ENCODE peak calls at places on chromosomes 4 and X, in four cellular contexts. R is uterus, C is testis, P is gastrocnemius medialis. W is an unnamed sample.

GRCh38 chr4:173494013-173494970 is 35.7 kb downstream of the HAND2 start:
- DNase-seq in P (peak), C (peak), R (peak), W (peak)

GRCh38 chrX:153459976-153460375 is 10.4 kb downstream of the HAUS7 start:
- DNase-seq in C (no peak), P (no peak), R (no peak), W (no peak)

GRCh38 chr4:106898621-106899230 is 137.4 kb downstream of the DKK2 start:
- DNase-seq in C (peak), P (no peak), R (no peak), W (no peak)

GRCh38 chr4:173247316-173247715 is 78.7 kb downstream of the GALNT7 start:
- DNase-seq in P (no peak), R (no peak), C (no peak), W (no peak)

GRCh38 chr4:25012671-25013070 is 18.1 kb downstream of the LGI2 start:
- DNase-seq in P (no peak), R (peak), C (no peak), W (no peak)

GRCh38 chr4:20268028-20268427 is 16.3 kb downstream of the SLIT2 start:
- DNase-seq in R (no peak), C (no peak), P (no peak), W (no peak)

GRCh38 chr4:122279670-122280069 is 99.1 kb upstream of the ADAD1 start:
- DNase-seq in P (no peak), C (no peak), R (no peak), W (no peak)

GRCh38 chrX:109089359-109089758 is 353.0 kb upstream of the IRS4 start:
- DNase-seq in R (no peak), P (no peak), C (no peak), W (no peak)

GRCh38 chr4:67988986-67989385 is 25.7 kb upstream of the TMPRSS11A start:
- DNase-seq in P (no peak), R (no peak), C (no peak), W (no peak)

GRCh38 chr4:19214591-19214990 is 1037.1 kb upstream of the SLIT2 start:
- DNase-seq in C (no peak), P (no peak), R (no peak), W (no peak)

GRCh38 chrX:112677167-112677566 is 2.6 kb downstream of the LHFPL1 start:
- DNase-seq in R (no peak), P (no peak), C (peak), W (no peak)

GRCh38 chr4:165992263-165992662 is 119.2 kb downstream of the TLL1 start:
- DNase-seq in R (no peak), P (no peak), C (no peak), W (no peak)

GRCh38 chr4:57205580-57205979 is 95.4 kb upstream of the IGFBP7 start:
- DNase-seq in C (no peak), R (no peak), P (no peak), W (no peak)

DNA sequence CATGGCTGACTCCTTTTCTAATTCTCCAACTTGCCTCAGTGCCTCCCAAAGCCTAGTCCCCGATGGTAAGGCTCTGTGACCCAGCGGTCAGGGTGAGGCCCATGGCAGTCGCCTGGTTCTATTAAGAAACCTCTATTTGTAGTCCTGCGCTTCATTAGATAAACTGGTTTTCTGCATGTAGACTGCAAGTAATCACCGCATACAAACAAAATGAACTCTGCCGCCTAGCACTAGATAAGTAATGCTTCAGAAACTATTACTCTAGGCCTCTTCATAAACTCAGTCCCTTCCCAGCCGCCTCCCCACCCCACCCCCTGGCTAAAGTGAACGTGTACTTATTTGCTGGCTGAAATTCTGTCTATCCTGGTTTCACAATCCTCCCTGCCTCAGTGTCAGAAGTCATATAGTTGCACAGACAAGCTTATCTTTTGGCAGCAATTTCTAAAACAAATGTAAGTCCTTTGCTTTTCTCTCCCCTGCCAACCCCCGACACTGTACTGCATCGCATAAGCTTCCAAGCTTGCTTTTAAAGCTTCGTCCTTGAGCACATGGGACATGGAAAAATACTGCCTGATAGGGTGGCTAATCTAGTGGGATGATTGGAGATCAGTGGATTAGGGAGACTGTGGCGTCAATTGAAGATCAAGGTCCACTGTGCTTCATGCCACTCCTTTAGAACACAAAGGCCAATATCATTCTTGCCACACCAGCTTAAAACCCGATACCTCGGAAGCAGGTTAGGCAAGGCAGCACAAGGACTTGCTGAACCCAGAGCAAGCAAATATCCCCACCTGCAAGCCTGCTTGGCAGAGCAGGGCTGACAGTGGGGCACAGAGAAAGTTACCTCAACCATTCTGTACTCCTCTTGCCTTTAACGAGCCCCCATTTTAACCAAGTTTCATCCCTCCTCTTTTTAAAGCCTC is 125.8 kb downstream of the IRF2 start:
- DNase-seq in C (peak), R (peak), P (peak), W (no peak)
- TF ChIP-seq POLR2A in C (no peak), R (no peak), P (peak), W (no peak)

GRCh38 chr4:113053883-113054282 is 4.4 kb downstream of the ANK2 start:
- DNase-seq in C (no peak), P (no peak), R (no peak), W (no peak)

GRCh38 chr4:113050361-113050760 is 908 bp downstream of the ANK2 start:
- DNase-seq in P (no peak), R (no peak), C (no peak), W (no peak)

GRCh38 chr4:113051361-113051760 is 1.9 kb downstream of the ANK2 start:
- DNase-seq in R (no peak), P (no peak), C (no peak), W (no peak)

GRCh38 chr4:113050837-113051236 is 1.4 kb downstream of the ANK2 start:
- DNase-seq in C (no peak), R (no peak), P (no peak), W (no peak)

GRCh38 chr4:113052379-113052951 is 3.0 kb downstream of the ANK2 start:
- DNase-seq in R (no peak), P (no peak), C (no peak), W (no peak)
- H3K4me3 ChIP-seq in R (no peak), P (no peak), C (no peak), W (no peak)

GRCh38 chrX:14489437-14489836 is 39.9 kb upstream of the GLRA2 start:
- DNase-seq in C (no peak), R (no peak), P (no peak), W (no peak)
- H3K27ac ChIP-seq in C (no peak), R (no peak), P (no peak), W (no peak)

DNA sequence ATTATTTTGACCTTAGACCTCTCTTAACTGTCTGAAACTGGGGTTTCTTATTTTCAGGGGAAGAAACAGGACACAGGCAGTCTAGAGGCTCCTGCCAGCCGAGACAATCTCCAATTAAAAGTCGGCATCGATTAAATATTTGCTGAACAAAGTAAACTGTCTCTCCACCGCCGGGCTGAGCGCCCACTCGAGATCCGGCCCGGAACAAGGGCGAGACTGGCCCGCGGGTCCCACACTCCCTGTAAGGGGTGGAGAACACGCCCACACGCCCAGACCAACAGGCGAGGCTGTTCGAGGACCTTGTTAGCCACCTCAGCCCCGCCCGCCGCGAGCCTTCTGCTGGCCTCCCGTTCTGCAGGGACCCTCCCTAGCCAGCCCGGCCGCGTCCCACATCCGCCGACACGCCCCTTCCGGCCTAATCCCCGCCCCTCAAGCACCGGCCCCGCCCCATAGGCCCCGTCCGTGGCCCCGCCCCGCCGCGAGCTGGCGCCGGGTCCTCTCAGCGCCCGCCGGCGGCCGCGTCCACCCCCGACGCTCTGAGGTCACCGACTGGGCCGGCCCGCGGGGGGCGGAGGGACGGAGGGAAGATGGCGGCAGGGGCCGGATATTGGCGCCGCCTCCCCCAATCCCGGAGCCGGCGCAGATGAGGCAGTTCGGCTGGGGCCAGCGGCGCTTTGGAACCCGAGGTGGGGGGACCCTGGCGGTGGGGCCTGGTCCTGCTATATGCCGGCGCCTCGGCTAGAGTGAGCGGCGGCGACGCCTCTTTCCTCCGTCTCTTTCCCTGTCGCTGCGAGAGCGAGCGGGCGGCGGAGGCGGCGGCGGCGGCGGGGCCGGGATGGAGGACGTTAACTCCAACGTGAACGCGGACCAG is at the start of gene SLAIN2:
- DNase-seq in R (peak), C (peak), P (peak), W (peak)
- TF ChIP-seq POLR2A in R (peak), C (peak), P (peak), W (peak)

DNA sequence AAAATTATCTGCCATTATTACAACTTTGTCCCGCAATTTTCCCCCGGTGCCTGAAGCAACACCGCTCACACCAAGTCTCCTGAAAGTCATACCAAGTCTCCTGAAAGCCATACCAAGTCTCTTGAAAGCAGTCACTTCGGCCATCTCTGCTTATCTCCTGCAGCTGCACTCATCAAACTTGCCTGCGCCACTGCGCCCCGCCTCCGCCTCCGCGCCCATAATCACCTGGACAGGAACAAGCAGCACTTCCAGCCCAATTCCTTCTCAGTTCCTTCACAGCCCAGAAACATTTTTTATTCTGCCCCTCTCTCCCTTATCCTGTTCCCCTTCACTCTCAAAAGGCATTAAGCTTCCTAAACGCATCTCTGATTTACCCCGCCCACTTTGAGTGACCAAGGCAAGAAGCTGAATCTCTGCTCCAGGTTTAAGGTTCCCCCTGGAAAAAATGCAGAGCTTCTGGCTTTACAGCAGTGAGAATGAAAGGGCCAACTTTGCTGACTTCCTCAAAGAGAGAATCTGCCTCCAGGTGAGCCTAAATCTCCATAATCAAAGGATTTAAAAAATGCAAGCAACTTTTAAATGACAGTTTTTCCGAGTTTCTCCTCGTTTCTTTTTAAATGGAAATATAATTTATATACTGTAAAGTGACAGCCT is 7.7 kb downstream of the GPR50 start:
- DNase-seq in R (no peak), C (no peak), P (no peak), W (no peak)
- H3K4me3 ChIP-seq in R (no peak), C (no peak), P (no peak), W (no peak)

DNA sequence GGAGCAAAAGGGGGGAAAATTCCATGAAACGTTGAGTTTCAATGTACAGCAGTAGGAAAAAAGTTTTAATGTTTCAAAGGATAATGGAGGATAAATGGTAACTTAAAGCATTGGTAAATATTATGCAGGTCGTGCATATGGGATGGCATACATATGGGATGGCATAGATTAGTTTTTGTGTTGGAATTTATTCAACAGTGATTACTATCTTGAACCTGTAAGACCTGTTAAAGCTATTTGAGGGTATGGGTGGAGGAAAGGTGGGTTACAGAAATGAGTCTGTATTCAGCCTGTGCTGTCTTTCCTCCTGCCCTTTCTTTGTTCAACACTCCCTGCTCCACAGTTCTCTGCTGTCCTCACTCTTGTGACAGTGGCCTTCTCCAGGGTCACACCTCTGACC is 54.6 kb downstream of the ARHGAP10 start:
- DNase-seq in P (no peak), C (no peak), R (no peak), W (no peak)
- H3K27ac ChIP-seq in P (peak), C (no peak), R (peak), W (no peak)

W was measured in spleen.